ENCODE peak calls at places on chromosome 11, in four cellular contexts. One of them, this sample, is unnamed.

GRCh38 chr11:131064373-131064991 is 148.2 kb upstream of the SNX19 start:
- DNase-seq in A549: peak; percentile 54
- DNase-seq in HepG2: peak; percentile 42
- DNase-seq in K562: peak; percentile 65
- DNase-seq in this sample: peak; percentile 5

GRCh38 chr11:8831861-8832260 is 79.1 kb upstream of the AKIP1 start:
- DNase-seq in A549: no peak
- DNase-seq in HepG2: no peak
- DNase-seq in K562: no peak
- DNase-seq in this sample: no peak

GRCh38 chr11:60868682-60869450 is 1.5 kb downstream of the ZP1 start:
- DNase-seq in A549: no peak
- DNase-seq in HepG2: no peak
- DNase-seq in K562: no peak
- DNase-seq in this sample: no peak

GRCh38 chr11:104653011-104653806 is 245.1 kb downstream of the CASP12 start:
- DNase-seq in A549: no peak
- DNase-seq in HepG2: no peak
- DNase-seq in K562: no peak
- DNase-seq in this sample: no peak

GRCh38 chr11:105867742-105868141 is 154.3 kb downstream of the MSANTD4 start:
- DNase-seq in A549: no peak
- DNase-seq in HepG2: no peak
- DNase-seq in K562: no peak
- DNase-seq in this sample: no peak

GRCh38 chr11:12922980-12923507 is 86.1 kb upstream of the RASSF10 start:
- DNase-seq in A549: no peak
- DNase-seq in HepG2: no peak
- DNase-seq in K562: no peak
- DNase-seq in this sample: no peak

GRCh38 chr11:113404859-113405430 is 17.4 kb downstream of the ANKK1 start:
- DNase-seq in A549: no peak
- DNase-seq in HepG2: no peak
- DNase-seq in K562: no peak
- DNase-seq in this sample: no peak

GRCh38 chr11:72602250-72602904 is 71.8 kb downstream of the PDE2A start:
- DNase-seq in A549: no peak
- DNase-seq in HepG2: no peak
- DNase-seq in K562: no peak
- DNase-seq in this sample: no peak

GRCh38 chr11:94734563-94735275 is 33.4 kb upstream of the AMOTL1 start:
- DNase-seq in A549: no peak
- DNase-seq in HepG2: no peak
- DNase-seq in K562: no peak
- DNase-seq in this sample: no peak

GRCh38 chr11:1001682-1002081 is 34.8 kb downstream of the MUC6 start:
- DNase-seq in A549: no peak
- DNase-seq in HepG2: no peak
- DNase-seq in K562: no peak
- DNase-seq in this sample: no peak

GRCh38 chr11:130813638-130814037 is 102.6 kb downstream of the SNX19 start:
- DNase-seq in A549: no peak
- DNase-seq in HepG2: no peak
- DNase-seq in K562: no peak
- DNase-seq in this sample: no peak

GRCh38 chr11:14058061-14058460 is 95.5 kb downstream of the SPON1 start:
- DNase-seq in A549: no peak
- DNase-seq in HepG2: no peak
- DNase-seq in K562: no peak
- DNase-seq in this sample: no peak

GRCh38 chr11:35864131-35864530 is 79.7 kb upstream of the LDLRAD3 start:
- DNase-seq in A549: no peak
- DNase-seq in HepG2: no peak
- DNase-seq in K562: no peak
- DNase-seq in this sample: no peak

GRCh38 chr11:123654566-123655081 is at the start of gene SCN3B:
- DNase-seq in A549: peak; percentile 72
- DNase-seq in HepG2: peak; percentile 24
- DNase-seq in K562: peak; percentile 94
- DNase-seq in this sample: no peak

GRCh38 chr11:15967966-15968365 is 388.4 kb downstream of the SOX6 start:
- DNase-seq in A549: no peak
- DNase-seq in HepG2: no peak
- DNase-seq in K562: no peak
- DNase-seq in this sample: no peak

GRCh38 chr11:57751676-57752253 is at the start of gene BTBD18:
- DNase-seq in A549: peak; percentile 57
- DNase-seq in HepG2: peak; percentile 83
- DNase-seq in K562: no peak
- DNase-seq in this sample: no peak

GRCh38 chr11:75592699-75593098 is 30.6 kb downstream of the SERPINH1 start:
- DNase-seq in A549: no peak
- DNase-seq in HepG2: no peak
- DNase-seq in K562: no peak
- DNase-seq in this sample: no peak

GRCh38 chr11:47599821-47600377 is 5.7 kb upstream of the C1QTNF4 start:
- DNase-seq in A549: no peak
- DNase-seq in HepG2: no peak
- DNase-seq in K562: no peak
- DNase-seq in this sample: no peak

GRCh38 chr11:70212227-70212811 is 9.2 kb downstream of the FADD start:
- DNase-seq in A549: no peak
- DNase-seq in HepG2: peak; percentile 21
- DNase-seq in K562: no peak
- DNase-seq in this sample: no peak

GRCh38 chr11:126048198-126048597 is 14.5 kb downstream of the CDON start:
- DNase-seq in A549: no peak
- DNase-seq in HepG2: no peak
- DNase-seq in K562: no peak
- DNase-seq in this sample: no peak

GRCh38 chr11:66958232-66958955 is at the start of gene PC:
- DNase-seq in A549: peak; percentile 99
- DNase-seq in HepG2: peak; percentile 98
- DNase-seq in K562: peak; percentile 98
- DNase-seq in this sample: peak; percentile 67

GRCh38 chr11:120510406-120511115 is 987 bp upstream of the GRIK4 start:
- DNase-seq in A549: no peak
- DNase-seq in HepG2: no peak
- DNase-seq in K562: no peak
- DNase-seq in this sample: no peak

GRCh38 chr11:78420255-78420764 is 2.7 kb upstream of the GAB2 start:
- DNase-seq in A549: peak; percentile 64
- DNase-seq in HepG2: peak; percentile 33
- DNase-seq in K562: peak; percentile 39
- DNase-seq in this sample: no peak

GRCh38 chr11:1060885-1061616 is 13.6 kb upstream of the MUC2 start:
- DNase-seq in A549: peak; percentile 83
- DNase-seq in HepG2: no peak
- DNase-seq in K562: no peak
- DNase-seq in this sample: no peak

GRCh38 chr11:80083561-80083960 is 642.7 kb upstream of the TENM4 start:
- DNase-seq in A549: no peak
- DNase-seq in HepG2: no peak
- DNase-seq in K562: no peak
- DNase-seq in this sample: no peak

GRCh38 chr11:29336727-29337212 is 680.1 kb downstream of the KCNA4 start:
- DNase-seq in A549: no peak
- DNase-seq in HepG2: no peak
- DNase-seq in K562: no peak
- DNase-seq in this sample: no peak

GRCh38 chr11:110434952-110435779 is 5.4 kb downstream of the FDX1 start:
- DNase-seq in A549: no peak
- DNase-seq in HepG2: peak; percentile 15
- DNase-seq in K562: no peak
- DNase-seq in this sample: no peak

GRCh38 chr11:4677948-4678347 is 19.7 kb downstream of the OR51E2 start:
- DNase-seq in A549: no peak
- DNase-seq in HepG2: no peak
- DNase-seq in K562: no peak
- DNase-seq in this sample: no peak

GRCh38 chr11:130891326-130891725 is 25.0 kb downstream of the SNX19 start:
- DNase-seq in A549: no peak
- DNase-seq in HepG2: no peak
- DNase-seq in K562: no peak
- DNase-seq in this sample: no peak

GRCh38 chr11:78453140-78453935 is 35.7 kb upstream of the GAB2 start:
- DNase-seq in A549: no peak
- DNase-seq in HepG2: no peak
- DNase-seq in K562: no peak
- DNase-seq in this sample: no peak

GRCh38 chr11:2742611-2743426 is 43.0 kb upstream of the KCNQ1OT1 start:
- DNase-seq in A549: no peak
- DNase-seq in HepG2: no peak
- DNase-seq in K562: no peak
- DNase-seq in this sample: no peak

GRCh38 chr11:129373489-129373953 is 2.1 kb upstream of the BARX2 start:
- DNase-seq in A549: no peak
- DNase-seq in HepG2: no peak
- DNase-seq in K562: no peak
- DNase-seq in this sample: no peak

GRCh38 chr11:5452712-5453111 is 3.6 kb downstream of the OR51I2 start:
- DNase-seq in A549: no peak
- DNase-seq in HepG2: no peak
- DNase-seq in K562: no peak
- DNase-seq in this sample: no peak

GRCh38 chr11:44047931-44048431 is at the start of gene ACCSL:
- DNase-seq in A549: no peak
- DNase-seq in HepG2: no peak
- DNase-seq in K562: no peak
- DNase-seq in this sample: no peak

GRCh38 chr11:3807856-3808845 is at the start of gene PGAP2:
- DNase-seq in A549: peak; percentile 93
- DNase-seq in HepG2: peak; percentile 61
- DNase-seq in K562: peak; percentile 88
- DNase-seq in this sample: no peak

GRCh38 chr11:87712802-87713202 is 462.4 kb downstream of the RAB38 start:
- DNase-seq in A549: no peak
- DNase-seq in HepG2: no peak
- DNase-seq in K562: no peak
- DNase-seq in this sample: no peak

GRCh38 chr11:74025467-74026166 is 16.7 kb upstream of the UCP3 start:
- DNase-seq in A549: no peak
- DNase-seq in HepG2: no peak
- DNase-seq in K562: no peak
- DNase-seq in this sample: no peak

GRCh38 chr11:117479372-117479771 is 151.7 kb downstream of the CEP164 start:
- DNase-seq in A549: no peak
- DNase-seq in HepG2: no peak
- DNase-seq in K562: peak; percentile 53
- DNase-seq in this sample: no peak

GRCh38 chr11:91081440-91082088 is 858.7 kb upstream of the CHORDC1 start:
- DNase-seq in A549: peak; percentile 3
- DNase-seq in HepG2: no peak
- DNase-seq in K562: no peak
- DNase-seq in this sample: no peak

GRCh38 chr11:33269822-33270221 is 12.6 kb downstream of the HIPK3 start:
- DNase-seq in A549: no peak
- DNase-seq in HepG2: no peak
- DNase-seq in K562: no peak
- DNase-seq in this sample: no peak
- TF ChIP-seq JUNB in A549: no peak
- TF ChIP-seq JUNB in HepG2: no peak
- TF ChIP-seq JUNB in K562: no peak
- TF ChIP-seq JUNB in this sample: no peak

GRCh38 chr11:30774451-30774850 is 188.3 kb upstream of the MPPED2 start:
- DNase-seq in A549: no peak
- DNase-seq in HepG2: no peak
- DNase-seq in K562: no peak
- DNase-seq in this sample: no peak

GRCh38 chr11:30772908-30773307 is 186.8 kb upstream of the MPPED2 start:
- DNase-seq in A549: no peak
- DNase-seq in HepG2: no peak
- DNase-seq in K562: no peak
- DNase-seq in this sample: no peak

GRCh38 chr11:30775123-30775522 is 189.0 kb upstream of the MPPED2 start:
- DNase-seq in A549: no peak
- DNase-seq in HepG2: no peak
- DNase-seq in K562: no peak
- DNase-seq in this sample: no peak
- TF ChIP-seq HDAC2 in A549: no peak
- TF ChIP-seq HDAC2 in HepG2: no peak
- TF ChIP-seq HDAC2 in K562: no peak
- TF ChIP-seq HDAC2 in this sample: no peak

GRCh38 chr11:46290598-46291309 is 13.3 kb downstream of the CREB3L1 start:
- DNase-seq in A549: no peak
- DNase-seq in HepG2: no peak
- DNase-seq in K562: peak; percentile 87
- DNase-seq in this sample: no peak

GRCh38 chr11:46293616-46294015 is 16.2 kb downstream of the CREB3L1 start:
- DNase-seq in A549: no peak
- DNase-seq in HepG2: no peak
- DNase-seq in K562: no peak
- DNase-seq in this sample: no peak

GRCh38 chr11:46290021-46290420 is 12.6 kb downstream of the CREB3L1 start:
- DNase-seq in A549: no peak
- DNase-seq in HepG2: no peak
- DNase-seq in K562: no peak
- DNase-seq in this sample: no peak

GRCh38 chr11:46293066-46293465 is 15.6 kb downstream of the CREB3L1 start:
- DNase-seq in A549: no peak
- DNase-seq in HepG2: no peak
- DNase-seq in K562: no peak
- DNase-seq in this sample: no peak

GRCh38 chr11:46291441-46292143 is 14.1 kb downstream of the CREB3L1 start:
- DNase-seq in A549: no peak
- DNase-seq in HepG2: no peak
- DNase-seq in K562: no peak
- DNase-seq in this sample: no peak
- TF ChIP-seq JUNB in A549: no peak
- TF ChIP-seq JUNB in HepG2: no peak
- TF ChIP-seq JUNB in K562: no peak
- TF ChIP-seq JUNB in this sample: no peak

DNA sequence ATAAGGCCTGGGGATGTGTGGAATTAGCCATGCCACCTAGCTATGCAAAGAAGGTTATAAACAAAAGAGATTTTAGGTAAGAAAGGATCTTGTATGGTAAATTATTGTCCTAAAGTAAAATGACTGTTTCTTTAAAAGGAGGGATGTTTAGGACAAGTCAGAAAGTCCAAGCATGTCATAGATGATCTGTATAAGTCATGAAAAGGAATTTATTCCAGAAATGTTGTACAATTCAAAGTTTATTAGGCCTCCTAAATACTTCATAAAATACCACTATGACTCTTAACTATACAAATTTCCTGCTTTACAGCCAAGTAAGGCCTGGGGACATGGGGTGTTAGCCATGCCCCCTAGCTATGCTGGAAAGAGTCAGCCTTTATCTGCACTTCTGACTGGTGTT is 22.7 kb downstream of the OR5A2 start:
- DNase-seq in A549: no peak
- DNase-seq in HepG2: no peak
- DNase-seq in K562: no peak
- DNase-seq in this sample: no peak
- TF ChIP-seq HDAC2 in A549: no peak
- TF ChIP-seq HDAC2 in HepG2: no peak
- TF ChIP-seq HDAC2 in K562: no peak
- TF ChIP-seq HDAC2 in this sample: no peak

GRCh38 chr11:33942954-33943353 is 51.1 kb upstream of the LMO2 start:
- DNase-seq in A549: no peak
- DNase-seq in HepG2: no peak
- DNase-seq in K562: no peak
- DNase-seq in this sample: peak; percentile 73
- TF ChIP-seq JUNB in A549: no peak
- TF ChIP-seq JUNB in HepG2: no peak
- TF ChIP-seq JUNB in K562: no peak
- TF ChIP-seq JUNB in this sample: no peak

This sample was measured in GM12878.